ENCODE peak calls at places on chromosome 20, in seven cellular contexts. V is mesenchymal stem cell, K is H9, T is IMR-90, X is H1, B is mesendoderm, L is neuronal stem cell. S is an unnamed sample.

GRCh38 chr20:33909331-33909921 is 84.3 kb upstream of the RALY start:
- DNase-seq in K (no peak), V (peak), X (no peak), L (no peak), T (peak), B (peak), S (peak)

GRCh38 chr20:61480158-61480825 is 228.2 kb downstream of the CDH4 start:
- DNase-seq in T (no peak), V (no peak), L (no peak), B (no peak), X (no peak), K (peak), S (no peak)

GRCh38 chr20:17010181-17010580 is 216.7 kb upstream of the PCSK2 start:
- DNase-seq in V (no peak), X (no peak), B (peak), T (no peak), K (no peak), L (no peak), S (no peak)

GRCh38 chr20:59376109-59376841 is 75.9 kb downstream of the EDN3 start:
- DNase-seq in X (no peak), L (no peak), T (no peak), V (no peak), B (no peak), K (no peak), S (no peak)

GRCh38 chr20:58133020-58133419 is 95.4 kb downstream of the ANKRD60 start:
- DNase-seq in K (peak), B (no peak), T (no peak), L (no peak), V (no peak), X (no peak), S (no peak)

GRCh38 chr20:34538671-34539123 is 19.8 kb upstream of the MAP1LC3A start:
- DNase-seq in V (peak), L (no peak), X (no peak), T (peak), B (peak), K (peak), S (peak)

GRCh38 chr20:3783068-3783489 is 1.8 kb upstream of the SPEF1 start:
- DNase-seq in T (no peak), X (no peak), V (no peak), L (no peak), K (no peak), B (no peak), S (no peak)

GRCh38 chr20:33113387-33113908 is 34.0 kb downstream of the BPIFB4 start:
- DNase-seq in T (no peak), L (no peak), X (no peak), V (no peak), K (no peak), B (no peak), S (no peak)

GRCh38 chr20:6636209-6637159 is 131.0 kb upstream of the BMP2 start:
- DNase-seq in T (peak), X (no peak), L (peak), V (peak), B (peak), K (no peak), S (no peak)

GRCh38 chr20:37202267-37202943 is 23.1 kb upstream of the MROH8 start:
- DNase-seq in B (peak), V (peak), T (peak), X (peak), K (no peak), L (no peak), S (peak)

GRCh38 chr20:9837634-9838033 is 1.2 kb downstream of the PAK5 start:
- DNase-seq in V (no peak), K (no peak), B (no peak), T (no peak), X (no peak), L (no peak), S (no peak)

GRCh38 chr20:25319241-25320034 is 71.2 kb downstream of the ABHD12 start:
- DNase-seq in K (no peak), L (no peak), B (no peak), X (no peak), V (no peak), T (no peak), S (no peak)

GRCh38 chr20:46388201-46388836 is 18.1 kb downstream of the ELMO2 start:
- DNase-seq in T (no peak), B (no peak), L (no peak), K (no peak), X (no peak), V (no peak), S (no peak)

GRCh38 chr20:33042430-33042829 is 11.0 kb downstream of the BPIFB6 start:
- DNase-seq in L (no peak), B (no peak), K (no peak), T (no peak), V (no peak), X (no peak), S (no peak)

GRCh38 chr20:36808317-36809257 is 35.0 kb upstream of the DSN1 start:
- DNase-seq in L (peak), T (peak), K (peak), V (peak), B (peak), X (peak), S (peak)

GRCh38 chr20:35275741-35276251 is 2.1 kb downstream of the MMP24OS start:
- DNase-seq in B (no peak), X (no peak), L (no peak), K (no peak), V (no peak), T (no peak), S (no peak)

GRCh38 chr20:46131396-46131795 is 13.3 kb downstream of the CD40 start:
- DNase-seq in B (no peak), K (no peak), T (peak), V (no peak), L (no peak), X (no peak), S (no peak)

GRCh38 chr20:373171-373890 is 7.2 kb upstream of the TRIB3 start:
- DNase-seq in B (peak), K (peak), T (peak), V (peak), X (no peak), L (no peak), S (peak)

GRCh38 chr20:26163890-26164289 is 467.2 kb upstream of the ZNF337 start:
- DNase-seq in T (peak), V (peak), K (no peak), L (no peak), X (no peak), B (peak), S (peak)

GRCh38 chr20:20241966-20242365 is 125.9 kb upstream of the INSM1 start:
- DNase-seq in V (no peak), K (no peak), B (no peak), L (no peak), X (no peak), T (no peak), S (no peak)

GRCh38 chr20:52500150-52500549 is 308.6 kb upstream of the ZFP64 start:
- DNase-seq in L (peak), T (no peak), K (no peak), B (no peak), V (no peak), X (no peak), S (no peak)

GRCh38 chr20:14991023-14991422 is 653.6 kb upstream of the FLRT3 start:
- DNase-seq in X (no peak), K (no peak), B (no peak), V (peak), T (no peak), L (no peak), S (no peak)

GRCh38 chr20:37071481-37071911 is 24.3 kb downstream of the RBL1 start:
- DNase-seq in X (no peak), K (no peak), V (peak), T (peak), L (no peak), B (peak), S (peak)

GRCh38 chr20:2751868-2752630 is 48.4 kb downstream of the CPXM1 start:
- DNase-seq in X (no peak), V (no peak), L (no peak), K (no peak), B (no peak), T (no peak), S (no peak)

GRCh38 chr20:20737158-20737557 is 24.7 kb upstream of the RALGAPA2 start:
- DNase-seq in B (no peak), X (no peak), K (no peak), V (no peak), L (no peak), T (no peak), S (no peak)

GRCh38 chr20:49901588-49901987 is 13.7 kb downstream of the SPATA2 start:
- DNase-seq in V (no peak), K (no peak), L (no peak), T (no peak), X (no peak), B (no peak), S (no peak)

GRCh38 chr20:57896563-57896962 is 186.7 kb upstream of the PMEPA1 start:
- DNase-seq in L (no peak), B (no peak), K (no peak), V (no peak), T (no peak), X (no peak), S (no peak)

GRCh38 chr20:7387638-7388193 is 552.5 kb downstream of the HAO1 start:
- DNase-seq in X (no peak), K (no peak), V (no peak), T (no peak), L (no peak), B (no peak), S (no peak)

GRCh38 chr20:62829231-62830230 is 12.7 kb downstream of the COL9A3 start:
- DNase-seq in X (no peak), B (no peak), T (no peak), K (no peak), V (no peak), L (no peak), S (no peak)

GRCh38 chr20:62535282-62535811 is 59.6 kb upstream of the GATA5 start:
- DNase-seq in B (no peak), X (no peak), K (no peak), L (no peak), V (no peak), T (no peak), S (no peak)

GRCh38 chr20:53080969-53081871 is 109.1 kb downstream of the TSHZ2 start:
- DNase-seq in K (no peak), L (no peak), B (peak), T (peak), V (peak), X (peak), S (no peak)

GRCh38 chr20:6402026-6402425 is 279.2 kb upstream of the FERMT1 start:
- DNase-seq in X (no peak), V (peak), L (no peak), T (peak), B (no peak), K (no peak), S (no peak)

GRCh38 chr20:58155148-58155925 is 73.1 kb downstream of the ANKRD60 start:
- DNase-seq in K (no peak), V (no peak), X (no peak), B (no peak), T (no peak), L (no peak), S (no peak)

GRCh38 chr20:3777726-3778629 is 3.3 kb downstream of the SPEF1 start:
- DNase-seq in T (no peak), X (no peak), V (peak), K (peak), B (peak), L (peak), S (peak)

GRCh38 chr20:33650753-33651561 is 11.2 kb upstream of the C20orf144 start:
- DNase-seq in T (no peak), X (no peak), V (no peak), L (no peak), B (no peak), K (no peak), S (peak)

GRCh38 chr20:34475979-34476736 is 40.1 kb upstream of the DYNLRB1 start:
- DNase-seq in B (no peak), X (no peak), K (peak), T (peak), V (no peak), L (no peak), S (peak)

GRCh38 chr20:47276856-47277541 is 79.5 kb downstream of the ZMYND8 start:
- DNase-seq in T (peak), K (no peak), X (no peak), V (peak), L (no peak), B (no peak), S (no peak)

GRCh38 chr20:15100506-15101160 is 763.2 kb upstream of the FLRT3 start:
- DNase-seq in B (no peak), K (no peak), T (no peak), X (no peak), V (no peak), L (no peak), S (no peak)

GRCh38 chr20:38599410-38599882 is 2.2 kb upstream of the ARHGAP40 start:
- DNase-seq in B (peak), X (no peak), V (no peak), L (no peak), K (no peak), T (no peak), S (peak)

GRCh38 chr20:44414346-44414714 is 58.8 kb downstream of the HNF4A start:
- DNase-seq in T (no peak), B (no peak), K (no peak), V (no peak), X (no peak), L (no peak), S (no peak)
- H2AK5ac ChIP-seq in T (no peak), B (no peak), K (no peak), V (no peak), X (no peak), L (no peak), S (no peak)

DNA sequence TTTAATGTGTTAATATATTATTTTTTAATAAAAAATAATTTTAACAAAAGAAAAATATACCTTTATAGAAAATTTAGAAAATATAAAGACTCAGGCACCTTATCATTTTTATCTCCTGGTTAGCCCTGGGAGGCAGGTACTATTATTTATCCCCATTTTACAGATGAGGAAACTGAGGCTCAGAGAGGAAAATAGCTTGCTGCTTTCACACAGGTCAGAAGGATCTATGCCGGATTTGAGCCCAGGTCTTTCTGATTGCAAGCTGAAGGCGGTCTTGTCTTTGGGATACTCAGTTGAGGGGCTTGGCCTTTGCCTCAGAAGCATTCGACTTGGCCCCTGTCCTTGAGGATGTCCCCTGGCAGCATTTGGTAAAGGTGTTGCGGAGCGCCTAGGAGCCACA is 11.5 kb upstream of the OSER1 start:
- DNase-seq in K (no peak), B (no peak), V (no peak), L (no peak), T (no peak), X (no peak), S (no peak)
- H2AK5ac ChIP-seq in K (no peak), B (no peak), V (no peak), L (no peak), T (no peak), X (no peak), S (no peak)

DNA sequence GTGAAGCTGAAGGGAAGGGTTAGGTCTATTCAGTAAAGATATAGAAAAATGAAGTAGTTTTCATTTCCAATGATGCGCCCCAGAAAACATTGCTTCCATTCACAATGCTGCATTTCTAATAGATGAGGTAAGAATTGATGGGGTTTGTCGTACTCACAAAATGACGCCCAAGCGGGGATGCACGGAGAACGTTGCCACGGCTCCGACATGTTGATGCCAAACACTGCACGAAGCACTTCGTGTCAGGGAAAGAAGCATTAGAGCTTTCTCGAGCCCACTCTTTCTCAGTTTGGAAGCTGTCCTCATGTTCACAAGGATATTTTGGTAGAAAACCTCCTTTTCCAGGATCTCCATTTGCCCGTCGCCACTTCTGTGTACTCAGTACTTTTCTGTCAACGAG is 21.6 kb upstream of the MAFB start:
- DNase-seq in X (no peak), K (peak), T (no peak), L (no peak), V (no peak), B (no peak), S (no peak)
- H2AK5ac ChIP-seq in X (no peak), K (no peak), T (no peak), L (no peak), V (no peak), B (no peak), S (no peak)

GRCh38 chr20:51156041-51156795 is 133.3 kb upstream of the KCNG1 start:
- DNase-seq in K (no peak), L (no peak), X (no peak), V (peak), B (peak), T (peak), S (no peak)

GRCh38 chr20:51160011-51160410 is 137.1 kb upstream of the KCNG1 start:
- DNase-seq in L (no peak), B (no peak), K (no peak), X (no peak), V (no peak), T (no peak), S (no peak)

GRCh38 chr20:51156796-51157119 is 133.9 kb upstream of the KCNG1 start:
- DNase-seq in V (no peak), B (no peak), K (no peak), T (no peak), X (no peak), L (no peak), S (no peak)

GRCh38 chr20:51159303-51159702 is 136.4 kb upstream of the KCNG1 start:
- DNase-seq in L (no peak), T (no peak), B (peak), V (no peak), K (no peak), X (no peak), S (no peak)

DNA sequence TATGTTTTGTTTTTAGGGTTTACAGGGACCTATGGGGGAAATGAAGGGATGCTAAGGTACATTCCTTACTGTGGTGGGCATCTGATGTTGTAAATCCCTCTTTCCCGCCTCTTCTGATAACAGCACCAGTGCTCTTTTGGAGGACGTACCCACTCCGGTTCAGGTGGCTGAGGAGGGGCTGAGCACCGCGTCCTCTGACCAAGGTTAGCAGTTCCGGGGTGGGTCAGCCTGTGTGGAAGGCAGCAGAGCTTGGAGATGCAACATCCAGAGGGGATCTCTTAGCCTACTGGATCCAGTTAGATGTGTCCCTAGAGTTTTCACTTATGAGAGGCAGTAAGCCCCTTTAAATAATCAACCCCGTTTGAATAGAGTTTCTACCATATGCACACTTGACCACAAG is 135.3 kb upstream of the KCNG1 start:
- DNase-seq in L (no peak), X (no peak), T (no peak), V (no peak), K (no peak), B (no peak), S (no peak)
- H2AK5ac ChIP-seq in L (no peak), X (no peak), T (no peak), V (no peak), K (no peak), B (no peak), S (no peak)

DNA sequence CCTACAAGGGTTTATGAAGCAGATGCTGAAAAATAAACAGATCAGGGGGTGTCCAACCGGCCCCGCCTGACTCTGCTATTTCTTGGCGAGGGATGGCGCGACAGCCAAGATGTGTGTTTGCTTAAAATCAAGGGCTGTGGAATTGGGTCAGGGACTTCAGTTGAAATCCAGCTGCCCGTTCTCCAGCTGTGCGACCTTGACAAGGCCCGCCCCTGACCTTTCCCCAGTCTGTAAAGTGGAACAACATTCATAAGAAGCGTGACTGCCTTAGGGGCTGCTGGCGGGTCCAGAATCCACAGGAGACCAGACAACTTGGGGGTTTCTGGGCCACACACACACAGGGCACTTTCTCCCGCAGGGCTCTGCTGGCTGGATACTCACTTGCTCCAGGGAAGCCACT is 517.5 kb downstream of the PREX1 start:
- DNase-seq in K (no peak), T (no peak), B (no peak), X (no peak), L (no peak), V (no peak), S (no peak)
- H2AK5ac ChIP-seq in K (no peak), T (no peak), B (no peak), X (no peak), L (no peak), V (no peak), S (no peak)